ENCODE peak calls at places on chromosomes 6 and 20, in six cellular contexts. W, P, F, J, V and Z are unnamed samples.

GRCh38 chr6:30006170-30007131 is 54.6 kb upstream of the POLR1H start:
- DNase-seq in W (no peak), F (peak), J (no peak), V (no peak), P (peak), Z (no peak)

GRCh38 chr6:147758305-147758704 is 249.8 kb downstream of the SAMD5 start:
- DNase-seq in F (no peak), W (no peak), V (no peak), J (no peak), P (no peak), Z (no peak)

GRCh38 chr6:97969065-97969464 is 686.0 kb upstream of the MMS22L start:
- DNase-seq in W (no peak), F (no peak), V (no peak), J (no peak), P (no peak), Z (no peak)

GRCh38 chr20:3068986-3069900 is 2.2 kb upstream of the OXT start:
- DNase-seq in J (peak), V (no peak), W (no peak), P (no peak), F (no peak), Z (peak)

GRCh38 chr20:33359399-33360261 is 41.7 kb downstream of the CDK5RAP1 start:
- DNase-seq in V (no peak), P (no peak), J (no peak), F (no peak), W (no peak), Z (no peak)

GRCh38 chr6:69233195-69233524 is 563.6 kb downstream of the LMBRD1 start:
- DNase-seq in W (no peak), P (no peak), V (no peak), J (no peak), F (peak), Z (no peak)

GRCh38 chr20:2890743-2891142 is 17.5 kb downstream of the PTPRA start:
- DNase-seq in W (no peak), J (no peak), P (no peak), F (no peak), V (peak), Z (no peak)

GRCh38 chr20:50095476-50096078 is 17.4 kb downstream of the UBE2V1 start:
- DNase-seq in P (no peak), W (no peak), V (no peak), F (no peak), J (no peak), Z (no peak)

GRCh38 chr6:105601541-105602174 is 198.8 kb upstream of the PREP start:
- DNase-seq in J (peak), W (peak), P (no peak), F (no peak), V (no peak), Z (peak)

GRCh38 chr6:131946404-131946991 is 4.7 kb downstream of the CCN2 start:
- DNase-seq in P (no peak), J (peak), V (no peak), F (no peak), W (no peak), Z (no peak)

GRCh38 chr6:132020138-132020551 is 69.0 kb upstream of the CCN2 start:
- DNase-seq in W (no peak), F (no peak), V (no peak), P (no peak), J (no peak), Z (no peak)

GRCh38 chr6:154526997-154527396 is 16.5 kb upstream of the CNKSR3 start:
- DNase-seq in P (no peak), V (no peak), W (no peak), J (no peak), F (no peak), Z (no peak)

GRCh38 chr6:90295854-90296345 is 743 bp downstream of the BACH2 start:
- DNase-seq in J (no peak), W (no peak), F (peak), P (peak), V (peak), Z (peak)

GRCh38 chr20:33843854-33844253 is 32.7 kb downstream of the CHMP4B start:
- DNase-seq in F (peak), J (no peak), P (no peak), W (no peak), V (no peak), Z (no peak)

GRCh38 chr6:41156771-41157170 is 2.6 kb upstream of the TREML1 start:
- DNase-seq in W (no peak), P (no peak), V (no peak), F (no peak), J (no peak), Z (no peak)

GRCh38 chr20:16158976-16159286 is 414.3 kb downstream of the KIF16B start:
- DNase-seq in J (no peak), F (no peak), P (no peak), V (no peak), W (no peak), Z (no peak)

DNA sequence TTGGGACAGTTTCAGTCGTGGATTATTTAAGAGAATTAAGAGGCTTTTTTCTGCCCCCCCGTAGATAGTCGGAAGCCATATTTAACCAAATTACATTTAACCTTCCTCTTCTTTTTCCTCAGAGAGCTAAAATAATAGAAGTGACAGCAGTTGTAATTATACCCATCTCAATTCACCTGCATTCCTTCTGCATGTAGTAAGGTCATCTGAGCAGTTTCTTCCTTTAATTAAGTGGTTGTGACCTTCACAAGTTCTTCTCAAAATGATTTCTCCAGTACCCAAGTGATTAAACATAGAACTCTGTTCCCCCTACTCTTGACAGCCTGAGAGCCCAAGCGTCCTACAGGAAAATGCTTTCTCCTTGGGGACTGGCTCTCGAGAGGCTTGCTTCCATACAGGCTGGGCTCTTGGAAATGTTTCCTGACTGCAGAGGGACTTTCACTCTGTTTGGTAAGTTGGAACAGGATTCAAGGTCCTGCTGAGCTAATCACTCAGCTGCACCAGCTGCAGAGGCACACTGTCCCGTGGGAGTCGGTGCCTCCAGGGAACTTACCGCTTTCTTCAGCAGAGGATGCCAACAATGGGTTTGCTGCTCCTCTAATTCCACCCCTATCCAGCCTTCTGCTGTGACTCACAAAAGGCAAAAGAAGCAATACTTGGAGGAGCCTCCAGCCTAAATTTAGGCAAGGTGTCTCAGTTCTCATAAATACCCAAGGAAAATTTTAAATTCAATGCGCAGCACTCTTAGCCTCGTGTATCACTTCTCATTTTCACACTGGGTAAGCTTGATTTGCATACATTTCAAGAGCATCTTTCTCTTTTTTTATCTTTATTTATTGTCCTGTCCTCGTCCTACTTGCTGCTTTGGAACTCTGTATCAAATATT is 414.9 kb downstream of the KIF16B start:
- DNase-seq in J (no peak), P (no peak), W (peak), V (no peak), F (no peak), Z (no peak)
- TF ChIP-seq GABPA in J (no peak), P (no peak), W (no peak), V (no peak), F (no peak), Z (no peak)

DNA sequence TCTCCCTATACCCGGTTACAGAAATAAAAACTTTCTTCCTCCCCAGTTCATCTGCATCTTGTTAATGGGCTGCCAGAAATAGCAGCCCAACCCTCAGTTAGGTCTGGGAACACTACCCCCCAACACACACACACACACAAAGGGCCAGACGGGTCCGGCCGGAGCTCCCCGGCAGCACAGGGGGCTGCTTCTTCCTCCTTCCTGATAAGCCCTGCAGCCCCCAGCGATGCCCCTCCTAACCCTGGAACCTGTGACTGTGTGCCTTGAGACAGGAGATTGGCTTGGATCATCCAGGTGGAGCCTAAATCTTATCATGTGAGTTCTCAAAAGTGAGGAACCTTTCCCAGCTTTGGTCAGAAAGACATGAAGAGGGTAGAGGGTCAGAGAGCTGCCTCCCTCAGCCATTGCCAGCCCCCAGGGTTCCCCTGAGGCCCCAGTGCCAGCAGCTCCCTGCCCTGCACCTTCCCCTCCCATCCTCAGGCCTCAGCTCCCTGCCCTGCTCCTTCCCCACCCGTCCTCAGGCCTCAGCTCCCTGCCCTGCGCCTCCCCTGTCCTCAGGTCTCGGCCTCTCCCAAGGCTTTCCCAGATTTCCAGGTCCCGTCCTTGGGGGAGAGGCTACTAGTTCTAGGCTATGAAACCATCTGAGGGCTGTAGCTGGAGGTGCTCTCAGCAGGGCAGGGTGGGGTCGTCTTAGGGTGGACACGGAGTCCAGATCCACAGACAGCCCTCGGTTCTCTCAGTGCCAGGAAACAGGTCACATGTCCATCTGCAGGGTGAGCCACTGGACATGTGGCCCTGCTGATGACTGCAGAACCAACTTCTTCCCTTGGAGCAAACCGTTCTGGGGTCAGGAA is 34.5 kb upstream of the CST7 start:
- DNase-seq in V (no peak), F (no peak), W (no peak), J (no peak), P (peak), Z (no peak)
- H3K27ac ChIP-seq in V (no peak), F (no peak), W (no peak), J (no peak), P (no peak), Z (no peak)

GRCh38 chr20:25369971-25370370 is 20.7 kb downstream of the ABHD12 start:
- DNase-seq in W (no peak), P (no peak), F (no peak), J (no peak), V (no peak), Z (no peak)
- TF ChIP-seq POLR2AphosphoS5 in W (no peak), P (no peak), F (no peak), J (no peak), V (no peak), Z (no peak)

DNA sequence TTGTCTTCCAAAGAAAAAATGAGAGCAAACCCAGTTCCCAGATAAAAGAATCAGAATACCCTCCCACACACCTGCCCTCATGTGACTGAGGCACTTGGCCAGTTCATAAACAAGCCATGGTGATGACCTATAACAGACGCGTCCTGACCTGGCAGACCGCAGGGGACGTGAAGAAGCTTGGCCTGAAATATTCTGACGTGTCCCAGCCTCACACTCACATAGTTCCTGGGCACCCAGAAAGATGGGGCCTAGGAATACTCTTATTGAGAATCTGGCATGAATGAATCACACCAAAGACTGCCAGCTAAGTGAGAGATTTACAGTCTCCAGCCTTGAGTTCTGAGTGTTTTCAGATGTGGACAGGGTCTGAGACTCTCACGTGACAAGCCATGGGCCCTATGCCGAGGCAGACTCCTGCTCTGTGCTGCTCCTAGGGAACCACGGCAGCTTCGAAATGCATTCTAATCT is 17.2 kb upstream of the MAP3K4 start:
- DNase-seq in W (no peak), P (no peak), J (no peak), F (no peak), V (no peak), Z (no peak)
- TF ChIP-seq GABPA in W (no peak), P (no peak), J (no peak), F (no peak), V (no peak), Z (no peak)

DNA sequence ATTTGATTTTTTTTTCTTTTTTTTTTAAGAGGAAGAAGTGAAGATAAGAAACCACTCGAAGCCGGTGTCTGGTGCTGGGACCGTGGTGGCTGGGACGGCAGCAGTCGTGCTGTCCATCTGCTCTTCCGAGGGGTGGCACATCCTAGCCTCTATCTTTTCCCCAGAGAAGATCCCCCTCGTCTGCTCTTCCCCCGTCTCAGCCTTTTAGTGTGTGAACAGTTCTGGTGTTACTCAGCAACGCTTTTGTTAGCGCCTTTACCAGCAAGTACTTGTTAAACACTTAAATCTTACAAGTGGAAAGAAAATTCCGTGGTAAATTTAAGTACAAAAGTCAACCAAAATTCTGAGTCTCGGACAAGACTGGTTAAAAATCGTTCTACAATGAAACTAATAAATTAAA is 90.1 kb downstream of the RSPH3 start:
- DNase-seq in V (no peak), W (no peak), P (no peak), F (no peak), J (no peak), Z (no peak)
- H3K27ac ChIP-seq in V (no peak), W (peak), P (peak), F (no peak), J (no peak), Z (no peak)

GRCh38 chr6:149545754-149546471 is at the start of gene PPIL4:
- DNase-seq in J (peak), W (peak), P (peak), V (peak), F (peak), Z (peak)
- TF ChIP-seq POLR2AphosphoS5 in J (peak), W (peak), P (peak), V (peak), F (peak), Z (no peak)

GRCh38 chr6:156995502-156995901 is 218.3 kb downstream of the ARID1B start:
- DNase-seq in W (no peak), P (no peak), J (no peak), F (no peak), V (no peak), Z (no peak)
- TF ChIP-seq GABPA in W (no peak), P (no peak), J (no peak), F (no peak), V (no peak), Z (no peak)